ENCODE peak calls at places on chromosomes 4 and X, in six cellular contexts. B is tibial nerve, X is A549, H is stomach, L is GM12878, T is prostate gland. Z is an unnamed sample.

GRCh38 chr4:3299538-3300197 is 6.8 kb downstream of the RGS12 start:
- DNase-seq in B (no peak), X (no peak), H (no peak), L (no peak), T (no peak), Z (no peak)

GRCh38 chrX:46904626-46905025 is 7.6 kb upstream of the JADE3 start:
- DNase-seq in B (no peak), X (no peak), H (no peak), L (no peak), T (no peak), Z (no peak)

GRCh38 chrX:9785944-9786741 is at the start of gene SHROOM2:
- DNase-seq in B (no peak), X (no peak), H (peak), L (no peak), T (no peak), Z (peak)

GRCh38 chrX:38937400-38937799 is 136.1 kb downstream of the MID1IP1 start:
- DNase-seq in B (no peak), X (no peak), H (no peak), L (no peak), T (peak), Z (no peak)

GRCh38 chr4:45063166-45063565 is 336.8 kb upstream of the GNPDA2 start:
- DNase-seq in B (no peak), X (no peak), H (no peak), L (no peak), T (no peak), Z (no peak)

GRCh38 chr4:187363453-187363852 is 632.1 kb upstream of the ZFP42 start:
- DNase-seq in B (no peak), X (no peak), H (no peak), L (no peak), T (no peak), Z (no peak)

GRCh38 chr4:145619639-145619996 is 433 bp downstream of the MMAA start:
- DNase-seq in B (no peak), X (peak), H (peak), L (peak), T (peak), Z (peak)

GRCh38 chr4:77819409-77819835 is 254 bp upstream of the CNOT6L start:
- DNase-seq in B (no peak), X (no peak), H (no peak), L (no peak), T (no peak), Z (no peak)

GRCh38 chrX:150984164-150984824 is 1.2 kb downstream of the HMGB3 start:
- DNase-seq in B (no peak), X (no peak), H (no peak), L (no peak), T (no peak), Z (no peak)

GRCh38 chr4:56874166-56874565 is 33.5 kb upstream of the REST start:
- DNase-seq in B (no peak), X (no peak), H (no peak), L (no peak), T (peak), Z (no peak)

GRCh38 chr4:163395758-163396157 is 52.1 kb downstream of the NPY5R start:
- DNase-seq in B (no peak), X (no peak), H (no peak), L (no peak), T (no peak), Z (no peak)

GRCh38 chr4:138428611-138429010 is 186.5 kb upstream of the SLC7A11 start:
- DNase-seq in B (no peak), X (no peak), H (no peak), L (no peak), T (no peak), Z (no peak)

GRCh38 chr4:113760094-113760851 is 1.3 kb downstream of the CAMK2D start:
- DNase-seq in B (peak), X (peak), H (peak), L (no peak), T (peak), Z (peak)

GRCh38 chrX:994780-995179 is 217.7 kb downstream of the CRLF2 start:
- DNase-seq in B (no peak), X (no peak), H (no peak), L (no peak), T (no peak), Z (no peak)

GRCh38 chrX:47796433-47796906 is 40.2 kb upstream of the ZNF81 start:
- DNase-seq in B (no peak), X (no peak), H (no peak), L (no peak), T (no peak), Z (no peak)

GRCh38 chr4:55337944-55338343 is 8.1 kb upstream of the SRD5A3 start:
- DNase-seq in B (no peak), X (no peak), H (no peak), L (no peak), T (no peak), Z (no peak)

GRCh38 chr4:173436149-173436579 is 37.2 kb upstream of the SCRG1 start:
- DNase-seq in B (no peak), X (no peak), H (no peak), L (no peak), T (no peak), Z (no peak)

GRCh38 chrX:153600032-153600373 is 1.1 kb upstream of the CCNQ start:
- DNase-seq in B (no peak), X (no peak), H (no peak), L (no peak), T (no peak), Z (no peak)

GRCh38 chr4:76120199-76120598 is 28.0 kb downstream of the NUP54 start:
- DNase-seq in B (no peak), X (no peak), H (no peak), L (no peak), T (no peak), Z (no peak)

DNA sequence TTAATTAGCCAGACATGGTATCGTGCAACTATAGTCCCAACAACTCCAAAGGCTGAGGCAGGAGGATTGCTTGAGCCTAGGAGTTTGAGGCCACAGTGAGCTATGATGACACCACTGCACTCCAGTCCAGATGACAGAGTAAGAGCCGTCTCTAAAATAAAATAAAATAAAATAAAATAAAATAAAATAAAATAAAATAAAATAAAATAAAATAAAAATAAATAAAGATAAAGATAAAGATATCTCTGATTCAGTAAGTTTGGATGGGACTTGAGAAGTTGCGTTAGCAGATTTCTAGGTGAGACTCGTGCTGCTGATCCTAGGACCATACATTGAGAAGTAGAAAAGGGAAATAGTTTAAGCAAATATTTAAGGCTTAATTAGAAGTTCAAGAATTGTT is 254.8 kb upstream of the FAM241A start:
- DNase-seq in B (no peak), X (no peak), H (no peak), L (no peak), T (no peak), Z (no peak)
- TF ChIP-seq POLR2A in B (no peak), X (no peak), H (no peak), L (no peak), T (no peak), Z (no peak)

DNA sequence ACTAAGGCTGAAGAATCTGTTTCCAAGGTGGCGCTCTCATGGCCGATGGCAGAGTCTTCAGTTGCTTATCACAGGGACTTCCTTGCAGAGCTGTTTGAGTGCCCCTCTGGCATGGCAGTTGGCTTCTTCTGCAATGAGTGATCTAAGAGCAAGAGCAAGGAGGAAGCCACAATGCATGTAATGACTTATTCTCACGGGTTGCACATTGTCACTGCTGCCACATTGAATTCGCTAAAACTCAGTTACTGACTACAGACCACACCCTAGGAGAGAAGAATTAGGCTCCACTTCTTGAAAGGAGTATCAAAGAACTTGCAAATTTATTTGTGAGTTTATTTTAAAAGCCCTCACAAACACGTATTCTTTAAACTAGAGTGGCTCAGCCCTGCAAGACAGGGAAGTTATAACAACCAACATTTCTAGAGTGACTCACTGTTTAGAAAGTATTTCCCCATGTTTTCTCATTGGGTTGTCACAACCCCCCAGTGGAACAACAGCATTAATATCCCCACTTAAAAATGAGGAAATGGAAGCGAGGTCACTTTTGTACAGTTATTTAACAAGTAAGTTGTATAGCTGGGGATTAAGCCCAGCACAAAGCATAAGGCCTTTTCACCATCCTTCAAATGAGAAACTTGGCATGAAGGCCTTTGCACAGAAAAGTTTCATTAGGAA is 32.4 kb upstream of the RBPJ start:
- DNase-seq in B (no peak), X (no peak), H (no peak), L (peak), T (no peak), Z (no peak)
- TF ChIP-seq POLR2A in B (no peak), X (no peak), H (no peak), L (peak), T (no peak), Z (no peak)

DNA sequence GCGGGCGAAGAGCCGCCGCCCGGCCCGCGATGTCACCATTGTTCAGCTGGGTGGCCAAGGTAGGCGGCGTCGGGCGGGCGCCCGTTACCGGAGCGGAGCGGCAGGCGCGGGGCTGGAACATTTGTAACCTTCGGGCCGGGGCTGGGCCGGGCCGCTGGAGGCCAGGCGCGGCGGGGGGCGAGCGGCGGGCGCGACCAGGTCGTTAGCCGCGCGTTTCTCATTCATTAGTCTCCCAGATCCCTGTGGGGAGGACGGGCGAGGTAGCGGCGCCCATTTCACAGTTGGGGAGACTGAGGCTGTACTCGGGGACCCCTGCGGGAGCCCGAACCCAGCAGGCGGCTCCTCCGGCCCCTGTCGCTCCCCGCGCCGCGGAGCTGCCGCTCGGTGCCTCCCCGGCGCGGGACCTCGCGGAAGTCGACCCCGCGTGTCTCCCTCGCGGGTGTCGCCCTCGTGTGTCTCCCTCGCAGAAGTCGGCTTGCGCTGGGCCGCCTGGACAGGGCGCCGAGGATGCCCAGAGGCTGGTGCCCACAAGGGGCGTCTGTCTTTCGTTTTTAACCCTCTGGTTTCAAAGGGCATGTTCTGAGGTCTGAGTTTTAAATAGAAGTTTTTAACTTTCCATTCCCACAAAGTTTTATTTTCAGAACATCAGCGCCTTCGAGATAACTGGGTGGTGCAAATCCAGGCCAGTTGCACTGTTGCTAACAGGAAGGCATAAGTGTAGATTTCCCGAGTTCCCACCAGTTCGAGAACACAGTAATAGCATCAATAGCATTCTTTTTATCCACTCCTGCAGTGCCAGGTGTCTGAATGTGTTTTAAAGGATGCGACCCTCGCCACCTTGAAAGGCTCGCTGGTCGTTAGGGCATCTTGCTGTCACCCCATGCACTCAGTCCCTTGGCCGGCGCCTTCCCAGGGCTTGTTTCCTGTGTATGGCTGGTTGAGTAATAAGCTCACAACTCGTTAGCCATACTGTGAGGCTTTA is 17.6 kb downstream of the PTTG2 start:
- DNase-seq in B (peak), X (peak), H (peak), L (peak), T (peak), Z (peak)
- TF ChIP-seq POLR2A in B (no peak), X (no peak), H (no peak), L (peak), T (no peak), Z (no peak)

GRCh38 chr4:6341696-6342095 is 72.0 kb downstream of the WFS1 start:
- DNase-seq in B (no peak), X (no peak), H (no peak), L (no peak), T (no peak), Z (no peak)

GRCh38 chr4:6343950-6344408 is 74.3 kb downstream of the WFS1 start:
- DNase-seq in B (no peak), X (peak), H (peak), L (no peak), T (no peak), Z (no peak)

GRCh38 chr4:6345096-6345830 is 75.6 kb downstream of the WFS1 start:
- DNase-seq in B (no peak), X (no peak), H (no peak), L (no peak), T (no peak), Z (no peak)

GRCh38 chr4:6340446-6341015 is 70.9 kb downstream of the WFS1 start:
- DNase-seq in B (no peak), X (no peak), H (no peak), L (no peak), T (no peak), Z (no peak)

GRCh38 chr4:6342530-6343293 is 73.1 kb downstream of the WFS1 start:
- DNase-seq in B (peak), X (no peak), H (no peak), L (no peak), T (no peak), Z (no peak)
- TF ChIP-seq POLR2A in B (no peak), X (no peak), H (no peak), L (no peak), T (no peak), Z (no peak)

GRCh38 chr4:38673109-38673978 is 9.3 kb downstream of the KLF3 start:
- DNase-seq in B (peak), X (peak), H (peak), L (no peak), T (peak), Z (no peak)
- TF ChIP-seq POLR2A in B (no peak), X (no peak), H (no peak), L (no peak), T (no peak), Z (peak)